ENCODE peak calls at places on chromosome 18, in eight cellular contexts. W is cardiac fibroblast, G is psoas muscle, J is neural progenitor cell, V is WERI-Rb-1, M is GM23338, Z is cardiac muscle cell, F is GM10248. X is an unnamed sample.

GRCh38 chr18:3211236-3211992 is 8.4 kb downstream of the MYOM1 start:
- DNase-seq in W (peak), G (no peak), J (no peak), V (no peak), M (no peak), Z (peak), F (no peak), X (no peak)

GRCh38 chr18:6086731-6087130 is 191.4 kb upstream of the TMEM200C start:
- DNase-seq in W (no peak), G (no peak), J (no peak), V (no peak), M (no peak), Z (no peak), F (no peak), X (no peak)

GRCh38 chr18:8960740-8961657 is 141.5 kb upstream of the NDUFV2 start:
- DNase-seq in W (peak), G (no peak), J (no peak), V (no peak), M (no peak), Z (peak), F (no peak), X (no peak)

GRCh38 chr18:41763361-41763760 is 191.7 kb upstream of the PIK3C3 start:
- DNase-seq in W (no peak), G (no peak), J (no peak), V (no peak), M (no peak), Z (no peak), F (no peak), X (no peak)

GRCh38 chr18:8752329-8752728 is 47.0 kb downstream of the MTCL1 start:
- DNase-seq in W (peak), G (no peak), J (no peak), V (no peak), M (no peak), Z (peak), F (no peak), X (no peak)

GRCh38 chr18:70221156-70221910 is 15.8 kb upstream of the RTTN start:
- DNase-seq in W (no peak), G (no peak), J (peak), V (no peak), M (peak), Z (no peak), F (no peak), X (no peak)

GRCh38 chr18:4758980-4759379 is 303.9 kb upstream of the DLGAP1 start:
- DNase-seq in W (no peak), G (no peak), J (no peak), V (no peak), M (no peak), Z (no peak), F (no peak), X (no peak)

GRCh38 chr18:57075716-57076400 is 71.0 kb upstream of the BOD1L2 start:
- DNase-seq in W (no peak), G (no peak), J (peak), V (no peak), M (peak), Z (no peak), F (no peak), X (no peak)

GRCh38 chr18:58080516-58080915 is 36.5 kb downstream of the NEDD4L start:
- DNase-seq in W (no peak), G (no peak), J (no peak), V (no peak), M (peak), Z (no peak), F (no peak), X (no peak)

GRCh38 chr18:13242797-13243196 is 24.2 kb downstream of the LDLRAD4 start:
- DNase-seq in W (no peak), G (no peak), J (no peak), V (peak), M (no peak), Z (no peak), F (no peak), X (no peak)

GRCh38 chr18:77068321-77068841 is 64.2 kb downstream of the MBP start:
- DNase-seq in W (peak), G (no peak), J (no peak), V (no peak), M (no peak), Z (peak), F (no peak), X (no peak)

GRCh38 chr18:61323951-61324350 is 9.3 kb upstream of the CDH20 start:
- DNase-seq in W (no peak), G (no peak), J (no peak), V (no peak), M (no peak), Z (no peak), F (no peak), X (no peak)

GRCh38 chr18:78939734-78940260 is 39.8 kb upstream of the SALL3 start:
- DNase-seq in W (no peak), G (no peak), J (no peak), V (no peak), M (no peak), Z (no peak), F (no peak), X (no peak)

GRCh38 chr18:8562914-8563313 is 46.3 kb upstream of the RAB12 start:
- DNase-seq in W (no peak), G (no peak), J (no peak), V (no peak), M (no peak), Z (no peak), F (no peak), X (no peak)

GRCh38 chr18:44969214-44969842 is 288.6 kb downstream of the SETBP1 start:
- DNase-seq in W (peak), G (no peak), J (no peak), V (no peak), M (peak), Z (peak), F (no peak), X (no peak)

GRCh38 chr18:58297198-58297597 is 253.2 kb downstream of the NEDD4L start:
- DNase-seq in W (peak), G (no peak), J (no peak), V (no peak), M (no peak), Z (peak), F (no peak), X (no peak)

GRCh38 chr18:68438983-68439382 is 275.9 kb downstream of the TMX3 start:
- DNase-seq in W (peak), G (peak), J (peak), V (no peak), M (peak), Z (peak), F (no peak), X (no peak)

GRCh38 chr18:78809845-78810244 is 169.8 kb upstream of the SALL3 start:
- DNase-seq in W (no peak), G (no peak), J (no peak), V (no peak), M (no peak), Z (no peak), F (no peak), X (no peak)

GRCh38 chr18:39753178-39753577 is 2187.6 kb upstream of the CELF4 start:
- DNase-seq in W (no peak), G (no peak), J (no peak), V (no peak), M (no peak), Z (no peak), F (no peak), X (no peak)

GRCh38 chr18:11996190-11996754 is 15.0 kb downstream of the IMPA2 start:
- DNase-seq in W (no peak), G (no peak), J (no peak), V (no peak), M (no peak), Z (no peak), F (no peak), X (no peak)

GRCh38 chr18:63701952-63702351 is 808 bp upstream of the SERPINB11 start:
- DNase-seq in W (no peak), G (no peak), J (no peak), V (no peak), M (no peak), Z (no peak), F (no peak), X (no peak)

GRCh38 chr18:58287626-58288289 is 243.7 kb downstream of the NEDD4L start:
- DNase-seq in W (no peak), G (no peak), J (peak), V (no peak), M (no peak), Z (no peak), F (no peak), X (no peak)

GRCh38 chr18:8443505-8443904 is 165.7 kb upstream of the RAB12 start:
- DNase-seq in W (no peak), G (no peak), J (no peak), V (no peak), M (no peak), Z (no peak), F (no peak), X (no peak)

GRCh38 chr18:48493856-48494255 is 45.0 kb upstream of the CTIF start:
- DNase-seq in W (peak), G (no peak), J (no peak), V (no peak), M (no peak), Z (peak), F (no peak), X (no peak)

GRCh38 chr18:811192-812122 is 585 bp downstream of the YES1 start:
- DNase-seq in W (peak), G (peak), J (peak), V (no peak), M (peak), Z (peak), F (no peak), X (peak)

GRCh38 chr18:36095936-36096519 is 28.7 kb upstream of the RPRD1A start:
- DNase-seq in W (peak), G (no peak), J (peak), V (no peak), M (peak), Z (peak), F (peak), X (peak)

GRCh38 chr18:50268022-50268747 is 1.9 kb upstream of the CFAP53 start:
- DNase-seq in W (peak), G (peak), J (peak), V (peak), M (peak), Z (peak), F (peak), X (peak)

GRCh38 chr18:22560797-22561196 is 143.1 kb upstream of the CTAGE1 start:
- DNase-seq in W (no peak), G (no peak), J (no peak), V (no peak), M (no peak), Z (no peak), F (no peak), X (no peak)

GRCh38 chr18:75538727-75539126 is 111.2 kb upstream of the SMIM21 start:
- DNase-seq in W (peak), G (no peak), J (no peak), V (no peak), M (no peak), Z (peak), F (no peak), X (no peak)

GRCh38 chr18:68229351-68229750 is 485.6 kb downstream of the TMX3 start:
- DNase-seq in W (no peak), G (no peak), J (no peak), V (no peak), M (no peak), Z (no peak), F (no peak), X (no peak)

GRCh38 chr18:55997156-55997561 is 409.2 kb upstream of the TCF4 start:
- DNase-seq in W (peak), G (no peak), J (no peak), V (no peak), M (peak), Z (peak), F (no peak), X (no peak)

GRCh38 chr18:78871631-78872030 is 108.0 kb upstream of the SALL3 start:
- DNase-seq in W (no peak), G (no peak), J (no peak), V (no peak), M (no peak), Z (no peak), F (no peak), X (no peak)

GRCh38 chr18:68623342-68623741 is 91.6 kb downstream of the TMX3 start:
- DNase-seq in W (peak), G (peak), J (peak), V (peak), M (peak), Z (peak), F (peak), X (peak)

GRCh38 chr18:57741273-57741672 is 61.8 kb downstream of the ATP8B1 start:
- DNase-seq in W (no peak), G (no peak), J (no peak), V (no peak), M (no peak), Z (peak), F (no peak), X (no peak)

GRCh38 chr18:63290456-63291200 is 28.9 kb downstream of the BCL2 start:
- DNase-seq in W (no peak), G (no peak), J (peak), V (no peak), M (peak), Z (no peak), F (no peak), X (no peak)

GRCh38 chr18:34956663-34957062 is 84.5 kb upstream of the MAPRE2 start:
- DNase-seq in W (no peak), G (no peak), J (no peak), V (no peak), M (no peak), Z (no peak), F (no peak), X (no peak)

DNA sequence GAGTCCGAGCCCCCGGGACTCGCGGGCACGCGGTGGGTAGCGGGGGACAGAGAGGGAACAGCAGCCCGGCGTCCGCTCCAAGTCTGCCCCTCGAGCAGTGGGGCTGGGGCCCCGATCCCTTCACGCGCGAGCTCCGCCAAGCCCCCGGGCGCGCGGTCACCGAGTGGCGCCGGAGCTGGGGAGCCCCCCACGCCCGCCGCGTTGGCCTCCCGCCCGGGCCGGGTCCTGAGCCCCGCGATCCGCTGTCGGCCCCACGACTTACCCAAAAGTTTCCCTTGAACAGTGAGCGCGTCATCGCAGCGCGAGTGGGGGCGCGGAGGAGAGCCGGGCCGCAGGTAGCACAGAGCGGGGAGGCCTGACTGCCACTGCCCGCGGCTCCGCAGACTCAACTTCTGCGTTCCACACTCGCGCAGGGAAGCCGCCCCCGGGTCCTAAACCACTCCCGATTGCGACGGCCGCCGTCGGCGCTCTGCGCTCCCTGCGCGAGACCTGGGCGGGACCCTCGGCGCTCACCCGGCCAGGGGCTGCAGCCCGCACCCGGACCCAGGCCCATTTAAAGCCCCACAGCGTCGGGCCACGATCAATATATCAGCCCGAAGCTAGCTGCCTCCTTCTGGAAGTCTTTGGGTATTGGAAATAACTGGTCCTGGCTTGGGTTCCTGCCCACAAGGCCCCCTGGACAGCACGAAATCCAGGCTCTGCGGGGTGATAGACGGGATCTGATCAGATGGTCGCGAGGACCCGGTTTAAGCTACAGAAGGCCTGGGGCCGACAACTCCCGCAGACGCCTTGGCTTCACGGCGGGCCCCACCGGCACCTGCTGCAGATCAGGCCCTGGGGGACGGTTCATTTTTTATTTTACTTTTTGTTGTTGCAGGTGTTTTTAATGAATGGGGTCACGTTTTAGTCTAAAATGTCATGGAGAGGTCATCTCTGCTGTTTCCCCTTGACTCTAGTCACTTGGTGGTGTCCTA is at the start of gene PSTPIP2:
- DNase-seq in W (peak), G (peak), J (peak), V (peak), M (peak), Z (peak), F (peak), X (peak)
- TF ChIP-seq CTCF in W (peak), G (no peak), J (no peak), V (peak), M (no peak), Z (no peak), F (no peak), X (no peak)

DNA sequence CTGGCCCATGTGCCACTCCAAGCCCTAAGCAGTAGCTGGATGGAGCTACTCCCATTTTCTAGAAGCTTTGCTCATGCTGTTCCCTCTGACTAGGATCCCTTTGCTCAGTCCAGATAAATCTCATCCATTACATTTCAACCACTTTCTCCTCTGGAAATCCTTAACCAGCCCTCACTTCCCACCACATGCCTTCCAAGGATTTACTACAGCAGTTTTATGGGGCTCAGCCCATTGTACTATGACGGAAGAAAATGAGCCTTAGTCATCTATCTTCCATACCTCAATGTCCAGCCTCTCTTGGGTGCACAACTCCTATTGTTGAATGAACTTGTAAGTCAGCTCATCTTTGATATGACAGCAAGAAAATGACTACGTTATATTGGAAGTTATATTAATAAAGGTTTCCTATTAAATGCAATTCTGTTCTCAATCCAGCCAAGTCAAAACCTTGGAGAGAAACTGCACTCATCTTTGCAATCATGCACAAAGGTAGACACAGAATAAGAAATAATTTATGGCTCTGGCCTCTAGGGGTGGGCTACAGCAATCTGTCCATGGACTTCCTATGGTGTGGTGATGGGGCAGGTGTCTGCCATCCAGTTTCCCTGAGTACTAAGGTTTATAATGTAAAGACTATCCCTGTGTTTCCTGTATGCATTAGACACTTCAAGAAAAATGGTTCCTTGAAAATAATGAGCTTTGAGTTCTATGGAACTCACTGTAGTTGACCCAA is 3.4 kb downstream of the B4GALT6 start:
- DNase-seq in W (peak), G (no peak), J (no peak), V (no peak), M (peak), Z (no peak), F (peak), X (peak)
- TF ChIP-seq CTCF in W (peak), G (no peak), J (peak), V (peak), M (peak), Z (peak), F (peak), X (peak)

GRCh38 chr18:54004828-54005227 is 219.6 kb downstream of the MBD2 start:
- DNase-seq in W (peak), G (no peak), J (no peak), V (peak), M (peak), Z (peak), F (no peak), X (no peak)
- TF ChIP-seq CTCF in W (no peak), G (no peak), J (no peak), V (peak), M (peak), Z (peak), F (no peak), X (no peak)

GRCh38 chr18:80119111-80119510 is 10.0 kb downstream of the ADNP2 start:
- DNase-seq in W (no peak), G (no peak), J (peak), V (no peak), M (peak), Z (no peak), F (no peak), X (no peak)

GRCh38 chr18:80126797-80127196 is 17.7 kb downstream of the ADNP2 start:
- DNase-seq in W (no peak), G (no peak), J (no peak), V (no peak), M (no peak), Z (no peak), F (no peak), X (no peak)

GRCh38 chr18:80120932-80121331 is 11.9 kb downstream of the ADNP2 start:
- DNase-seq in W (no peak), G (no peak), J (no peak), V (no peak), M (no peak), Z (no peak), F (no peak), X (no peak)

GRCh38 chr18:80127635-80128034 is 18.6 kb downstream of the ADNP2 start:
- DNase-seq in W (no peak), G (no peak), J (no peak), V (no peak), M (no peak), Z (no peak), F (no peak), X (no peak)

GRCh38 chr18:80124131-80124530 is 15.1 kb downstream of the ADNP2 start:
- DNase-seq in W (no peak), G (no peak), J (no peak), V (no peak), M (no peak), Z (no peak), F (no peak), X (no peak)
- TF ChIP-seq CTCF in W (no peak), G (no peak), J (no peak), V (no peak), M (no peak), Z (no peak), F (no peak), X (no peak)

GRCh38 chr18:24540896-24541295 is 80.5 kb downstream of the HRH4 start:
- DNase-seq in W (no peak), G (no peak), J (no peak), V (no peak), M (no peak), Z (no peak), F (no peak), X (no peak)

GRCh38 chr18:24543408-24544140 is 83.1 kb downstream of the HRH4 start:
- DNase-seq in W (no peak), G (no peak), J (no peak), V (no peak), M (no peak), Z (no peak), F (no peak), X (no peak)

GRCh38 chr18:24544949-24545348 is 84.5 kb downstream of the HRH4 start:
- DNase-seq in W (no peak), G (no peak), J (no peak), V (no peak), M (no peak), Z (no peak), F (no peak), X (no peak)

GRCh38 chr18:24546304-24546703 is 85.9 kb downstream of the HRH4 start:
- DNase-seq in W (peak), G (no peak), J (no peak), V (no peak), M (no peak), Z (peak), F (no peak), X (no peak)

GRCh38 chr18:24544141-24544498 is 83.7 kb downstream of the HRH4 start:
- DNase-seq in W (peak), G (no peak), J (peak), V (no peak), M (peak), Z (peak), F (no peak), X (no peak)
- TF ChIP-seq CTCF in W (no peak), G (peak), J (peak), V (peak), M (peak), Z (peak), F (no peak), X (no peak)

GRCh38 chr18:33317640-33318039 is 122.9 kb downstream of the CCDC178 start:
- DNase-seq in W (no peak), G (no peak), J (no peak), V (no peak), M (no peak), Z (no peak), F (no peak), X (no peak)

GRCh38 chr18:33316146-33316587 is 124.4 kb downstream of the CCDC178 start:
- DNase-seq in W (no peak), G (no peak), J (peak), V (peak), M (peak), Z (no peak), F (no peak), X (no peak)
- TF ChIP-seq CTCF in W (no peak), G (no peak), J (peak), V (no peak), M (peak), Z (no peak), F (no peak), X (no peak)

X was measured in GM20000.